ENCODE peak calls at places on chromosomes 7 and 10, in ten cellular contexts. M, O, V, U, K, Q, N, I, D and S are unnamed samples.
A peak's percentile ranks its signal among the peaks of the same experiment; 100 is the strongest.

GRCh38 chr7:96199421-96199820 is 122.5 kb downstream of the SLC25A13 start:
- DNase-seq in K (no peak), N (no peak), Q (no peak), V (no peak), U (no peak), M (peak; percentile 47), D (no peak), O (no peak), I (no peak), S (no peak)

GRCh38 chr7:158541330-158542010 is 46.2 kb downstream of the PTPRN2 start:
- DNase-seq in K (no peak), V (no peak), N (no peak), D (no peak), I (no peak), U (peak; percentile 29), M (no peak), O (no peak), Q (no peak), S (no peak)

GRCh38 chr7:109532262-109532992 is 962.8 kb downstream of the DNAJB9 start:
- DNase-seq in I (no peak), K (no peak), V (no peak), O (no peak), Q (no peak), U (no peak), D (no peak), N (no peak), M (no peak), S (no peak)

GRCh38 chr10:34585422-34586115 is 229.5 kb downstream of the PARD3 start:
- DNase-seq in Q (no peak), O (no peak), N (no peak), M (no peak), V (no peak), I (no peak), U (no peak), K (no peak), D (no peak), S (no peak)

GRCh38 chr7:22586806-22587180 is 86.8 kb upstream of the STEAP1B start:
- DNase-seq in M (peak; percentile 79), O (no peak), K (no peak), V (no peak), D (peak; percentile 70), Q (no peak), I (no peak), N (no peak), U (no peak), S (peak; percentile 66)

GRCh38 chr7:2787251-2787968 is 56.7 kb downstream of the GNA12 start:
- DNase-seq in Q (no peak), O (no peak), M (peak; percentile 75), N (no peak), U (no peak), I (no peak), D (no peak), V (no peak), K (no peak), S (no peak)

GRCh38 chr10:99266383-99266782 is 30.7 kb upstream of the HPSE2 start:
- DNase-seq in K (no peak), O (no peak), M (no peak), D (no peak), N (peak; percentile 1), U (no peak), V (no peak), I (peak; percentile 4), Q (no peak), S (peak; percentile 8)

GRCh38 chr10:108523016-108523415 is 1358.5 kb upstream of the SORCS1 start:
- DNase-seq in V (no peak), I (no peak), Q (no peak), K (no peak), D (no peak), O (no peak), M (no peak), N (no peak), U (no peak), S (no peak)

GRCh38 chr10:28897617-28898464 is 220.5 kb downstream of the BAMBI start:
- DNase-seq in M (no peak), V (no peak), K (no peak), O (no peak), Q (no peak), U (peak; percentile 72), I (no peak), D (no peak), N (no peak), S (no peak)